ENCODE peak calls at places on chromosomes 6 and 20, in nine cellular contexts. M, N, G, I, Q, X, U, T and S are unnamed samples.

GRCh38 chr20:61682998-61683681 is 382.5 kb downstream of the TAF4 start:
- DNase-seq in N (no peak), T (peak), M (no peak), I (no peak), G (no peak), U (no peak), Q (no peak), X (no peak), S (peak)

GRCh38 chr20:63094767-63095499 is 88.2 kb upstream of the BHLHE23 start:
- DNase-seq in U (no peak), Q (peak), N (no peak), I (no peak), X (no peak), G (peak), M (no peak), T (no peak), S (no peak)

GRCh38 chr20:1813674-1814635 is 81.3 kb upstream of the SIRPA start:
- DNase-seq in T (no peak), Q (no peak), M (no peak), X (no peak), N (no peak), I (no peak), G (no peak), U (no peak), S (no peak)

GRCh38 chr6:169168302-169168630 is 85.4 kb downstream of the THBS2 start:
- DNase-seq in T (no peak), N (no peak), M (no peak), I (no peak), X (no peak), G (no peak), U (peak), Q (no peak), S (no peak)

GRCh38 chr20:36895036-36895435 is 19.1 kb downstream of the TLDC2 start:
- DNase-seq in Q (no peak), M (no peak), G (no peak), X (no peak), T (no peak), I (no peak), U (no peak), N (no peak), S (no peak)

GRCh38 chr20:58228103-58228483 is 360 bp downstream of the ANKRD60 start:
- DNase-seq in I (no peak), M (no peak), Q (no peak), U (peak), G (peak), N (no peak), T (no peak), X (no peak), S (peak)

GRCh38 chr6:139448094-139448649 is 73.7 kb upstream of the CITED2 start:
- DNase-seq in M (no peak), N (no peak), Q (no peak), X (no peak), U (no peak), I (no peak), G (no peak), T (no peak), S (peak)

GRCh38 chr6:137248702-137249101 is 29.5 kb upstream of the IFNGR1 start:
- DNase-seq in I (no peak), X (no peak), N (no peak), G (no peak), M (no peak), T (no peak), U (no peak), Q (no peak), S (no peak)

DNA sequence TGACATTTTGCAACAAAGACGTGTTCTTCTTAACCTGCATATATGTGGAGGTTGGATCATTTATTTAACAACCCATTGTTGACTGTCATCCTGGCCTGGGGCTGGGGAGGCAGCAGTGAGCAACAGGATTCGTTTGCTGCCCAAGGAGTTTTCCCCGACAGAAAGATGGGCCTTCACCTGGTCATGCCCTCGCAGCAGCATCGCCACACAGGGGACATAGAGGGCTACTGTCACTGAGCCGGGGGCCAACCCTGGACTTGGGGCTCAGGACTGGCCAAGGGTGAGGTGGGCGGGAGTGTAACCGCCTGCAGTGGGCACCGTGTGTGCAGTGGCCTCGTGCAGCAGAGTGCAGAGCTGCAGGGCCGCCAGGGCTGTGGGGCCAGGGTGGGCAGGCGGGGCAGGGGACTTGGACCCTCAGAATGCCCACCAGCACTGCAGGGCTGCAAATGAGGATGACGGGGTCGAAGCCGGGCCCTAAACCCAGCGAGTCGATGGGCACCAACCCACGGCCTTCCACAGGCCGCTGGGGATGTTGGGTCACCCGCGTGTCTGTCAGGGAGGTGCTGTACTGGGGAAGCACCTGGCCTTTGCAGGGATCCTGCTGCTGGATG is 11.8 kb downstream of the DUSP22 start:
- DNase-seq in M (no peak), U (no peak), N (no peak), Q (peak), I (no peak), T (no peak), G (no peak), X (no peak), S (no peak)
- TF ChIP-seq CTCF in M (no peak), U (no peak), N (no peak), Q (peak), I (no peak), T (no peak), G (no peak), X (no peak), S (no peak)

GRCh38 chr6:2505624-2506023 is 245.1 kb downstream of the MYLK4 start:
- DNase-seq in X (no peak), I (peak), U (no peak), T (no peak), Q (peak), M (peak), N (no peak), G (peak), S (no peak)
- TF ChIP-seq CTCF in X (no peak), I (peak), U (no peak), T (no peak), Q (peak), M (peak), N (no peak), G (peak), S (peak)

DNA sequence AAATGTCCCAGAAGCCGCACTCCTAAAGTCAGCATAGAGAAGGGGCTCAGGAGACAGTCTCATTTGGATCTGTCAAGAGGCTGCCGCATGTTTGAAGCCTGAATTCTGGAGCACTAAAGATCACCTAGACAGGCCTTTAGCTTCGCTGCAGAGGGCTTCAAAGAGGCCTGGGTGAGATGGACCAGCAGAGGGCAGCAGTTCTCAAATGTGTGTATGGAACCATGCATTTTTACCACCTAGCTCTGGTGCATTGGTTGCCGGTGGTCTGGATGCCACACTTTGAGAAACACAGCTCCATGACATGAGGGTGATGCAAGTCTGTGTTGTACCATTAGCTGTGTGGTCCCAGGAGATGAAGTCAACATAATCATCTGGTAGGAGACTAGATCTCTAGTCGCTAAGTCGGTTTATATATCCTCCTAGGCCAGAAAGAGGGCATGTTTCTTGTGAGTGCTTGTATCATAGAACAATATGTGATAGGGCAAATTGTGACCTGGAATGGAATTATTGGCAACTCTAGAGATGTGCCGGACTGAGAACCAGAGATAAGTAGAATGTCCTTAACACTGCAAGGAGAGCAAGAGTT is 64.8 kb downstream of the KIAA0319 start:
- DNase-seq in I (peak), X (peak), U (peak), N (peak), M (peak), Q (peak), G (peak), T (no peak), S (peak)
- TF ChIP-seq CTCF in I (peak), X (peak), U (peak), N (peak), M (peak), Q (peak), G (peak), T (peak), S (peak)

GRCh38 chr6:96016781-96017180 is 1.0 kb downstream of the FUT9 start:
- DNase-seq in M (no peak), X (no peak), T (no peak), G (no peak), N (no peak), Q (no peak), U (no peak), I (no peak), S (no peak)

DNA sequence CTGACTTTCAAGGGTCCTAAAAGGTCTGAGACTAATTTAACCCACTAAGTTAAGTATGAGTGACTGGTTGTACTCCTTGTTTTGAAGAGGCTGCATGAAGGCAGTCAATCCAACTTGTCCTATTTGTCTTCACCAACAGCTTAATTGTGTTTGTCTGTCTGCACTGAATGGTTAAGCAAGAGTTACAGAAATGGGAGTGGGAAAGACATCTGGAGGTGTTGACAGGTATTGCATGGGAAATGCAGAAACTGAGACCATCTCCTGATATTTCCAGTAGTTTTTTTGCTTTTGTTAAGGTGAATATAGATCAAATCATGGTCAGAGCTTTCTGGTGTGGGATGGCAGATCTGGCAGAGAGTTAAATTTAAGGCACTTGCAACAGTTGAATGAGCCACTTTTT is 6.5 kb downstream of the FUT9 start:
- DNase-seq in I (peak), G (no peak), Q (no peak), N (no peak), U (no peak), M (no peak), X (no peak), T (no peak), S (no peak)
- TF ChIP-seq CTCF in I (peak), G (no peak), Q (peak), N (no peak), U (no peak), M (peak), X (no peak), T (no peak), S (no peak)

GRCh38 chr6:89281779-89282246 is 33.3 kb downstream of the GABRR2 start:
- DNase-seq in M (peak), U (no peak), Q (peak), N (peak), G (peak), T (no peak), X (peak), I (peak), S (peak)
- TF ChIP-seq CTCF in M (peak), U (no peak), Q (peak), N (peak), G (peak), T (peak), X (no peak), I (peak), S (peak)

GRCh38 chr6:17450825-17451224 is 57.4 kb downstream of the CAP2 start:
- DNase-seq in N (no peak), Q (no peak), T (no peak), M (no peak), I (no peak), X (no peak), G (no peak), U (no peak), S (no peak)
- TF ChIP-seq CTCF in N (no peak), Q (no peak), T (no peak), M (no peak), I (no peak), X (no peak), G (no peak), U (no peak), S (no peak)

DNA sequence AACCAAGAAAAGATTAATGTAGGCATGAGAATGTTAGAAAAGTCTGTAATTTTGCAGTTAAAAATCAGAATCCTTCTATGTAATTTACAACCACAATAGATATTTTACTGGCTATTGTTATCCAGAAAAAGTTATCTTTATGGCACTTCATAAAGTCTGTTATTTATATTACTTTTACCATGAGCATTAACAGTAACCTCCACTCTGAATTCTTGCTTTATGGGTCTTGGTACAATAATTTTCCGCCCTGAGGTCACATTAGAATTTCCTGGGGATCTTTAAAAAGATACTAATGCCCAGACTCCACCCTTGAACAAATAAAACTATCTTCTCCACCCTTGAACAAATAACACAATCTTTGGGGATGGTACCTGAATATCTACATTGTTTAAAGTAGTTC is 9.6 kb downstream of the RSPO3 start:
- DNase-seq in T (no peak), Q (no peak), N (no peak), U (no peak), X (no peak), G (no peak), I (no peak), M (no peak), S (no peak)
- TF ChIP-seq CTCF in T (no peak), Q (no peak), N (no peak), U (no peak), X (no peak), G (no peak), I (no peak), M (no peak), S (no peak)